ENCODE peak calls at places on chromosomes 3 and 15, in eight cellular contexts. One of them, this sample, is unnamed.

GRCh38 chr3:96449803-96450202 is 364.6 kb upstream of the EPHA6 start:
- DNase-seq in tibial artery: no peak
- DNase-seq in stomach: no peak
- DNase-seq in HCT116: no peak
- DNase-seq in foreskin fibroblast: no peak
- DNase-seq in brain microvascular endothelial cell: no peak
- DNase-seq in neural progenitor cell: peak; percentile 11
- DNase-seq in colonic mucosa: peak; percentile 32
- DNase-seq in this sample: no peak

GRCh38 chr3:127475364-127475763 is 115.2 kb downstream of the TPRA1 start:
- DNase-seq in brain microvascular endothelial cell: no peak
- DNase-seq in HCT116: no peak
- DNase-seq in colonic mucosa: no peak
- DNase-seq in neural progenitor cell: no peak
- DNase-seq in tibial artery: no peak
- DNase-seq in stomach: no peak
- DNase-seq in foreskin fibroblast: no peak
- DNase-seq in this sample: no peak

GRCh38 chr3:177802151-177802900 is 605.0 kb upstream of the TBL1XR1 start:
- DNase-seq in neural progenitor cell: no peak
- DNase-seq in HCT116: no peak
- DNase-seq in foreskin fibroblast: peak; percentile 32
- DNase-seq in tibial artery: no peak
- DNase-seq in colonic mucosa: no peak
- DNase-seq in brain microvascular endothelial cell: no peak
- DNase-seq in stomach: no peak
- DNase-seq in this sample: no peak

GRCh38 chr3:90010341-90010740 is 902.9 kb downstream of the EPHA3 start:
- DNase-seq in foreskin fibroblast: peak; percentile 79
- DNase-seq in tibial artery: no peak
- DNase-seq in HCT116: no peak
- DNase-seq in brain microvascular endothelial cell: peak; percentile 88
- DNase-seq in colonic mucosa: no peak
- DNase-seq in stomach: no peak
- DNase-seq in neural progenitor cell: peak; percentile 26
- DNase-seq in this sample: no peak

GRCh38 chr15:100898661-100899462 is 19.2 kb downstream of the ALDH1A3 start:
- DNase-seq in stomach: no peak
- DNase-seq in HCT116: no peak
- DNase-seq in colonic mucosa: no peak
- DNase-seq in foreskin fibroblast: no peak
- DNase-seq in brain microvascular endothelial cell: no peak
- DNase-seq in neural progenitor cell: no peak
- DNase-seq in tibial artery: no peak
- DNase-seq in this sample: no peak

GRCh38 chr15:74831813-74832495 is 5.5 kb downstream of the CPLX3 start:
- DNase-seq in colonic mucosa: peak; percentile 83
- DNase-seq in HCT116: no peak
- DNase-seq in stomach: peak; percentile 39
- DNase-seq in brain microvascular endothelial cell: no peak
- DNase-seq in foreskin fibroblast: no peak
- DNase-seq in neural progenitor cell: no peak
- DNase-seq in tibial artery: no peak
- DNase-seq in this sample: no peak

GRCh38 chr3:30193625-30194044 is 412.8 kb upstream of the TGFBR2 start:
- DNase-seq in stomach: no peak
- DNase-seq in neural progenitor cell: no peak
- DNase-seq in brain microvascular endothelial cell: no peak
- DNase-seq in HCT116: no peak
- DNase-seq in colonic mucosa: no peak
- DNase-seq in foreskin fibroblast: no peak
- DNase-seq in tibial artery: no peak
- DNase-seq in this sample: peak; percentile 60

GRCh38 chr3:123693584-123693983 is 108.7 kb upstream of the HACD2 start:
- DNase-seq in stomach: no peak
- DNase-seq in brain microvascular endothelial cell: no peak
- DNase-seq in tibial artery: no peak
- DNase-seq in foreskin fibroblast: no peak
- DNase-seq in colonic mucosa: no peak
- DNase-seq in neural progenitor cell: no peak
- DNase-seq in HCT116: no peak
- DNase-seq in this sample: no peak

GRCh38 chr3:130892759-130893239 is 1.1 kb upstream of the ATP2C1 start:
- DNase-seq in neural progenitor cell: peak; percentile 84
- DNase-seq in stomach: peak; percentile 74
- DNase-seq in tibial artery: peak; percentile 73
- DNase-seq in colonic mucosa: peak; percentile 86
- DNase-seq in brain microvascular endothelial cell: peak; percentile 76
- DNase-seq in foreskin fibroblast: peak; percentile 65
- DNase-seq in HCT116: peak; percentile 61
- DNase-seq in this sample: peak; percentile 69

GRCh38 chr3:76436895-76437294 is 603.0 kb upstream of the ROBO2 start:
- DNase-seq in HCT116: no peak
- DNase-seq in foreskin fibroblast: peak; percentile 16
- DNase-seq in tibial artery: no peak
- DNase-seq in colonic mucosa: no peak
- DNase-seq in brain microvascular endothelial cell: no peak
- DNase-seq in neural progenitor cell: no peak
- DNase-seq in stomach: no peak
- DNase-seq in this sample: no peak

GRCh38 chr3:147521646-147522045 is 112.5 kb downstream of the ZIC1 start:
- DNase-seq in stomach: no peak
- DNase-seq in HCT116: no peak
- DNase-seq in colonic mucosa: no peak
- DNase-seq in brain microvascular endothelial cell: peak; percentile 7
- DNase-seq in foreskin fibroblast: peak; percentile 13
- DNase-seq in tibial artery: no peak
- DNase-seq in neural progenitor cell: no peak
- DNase-seq in this sample: no peak

GRCh38 chr3:52685285-52685704 is 418 bp downstream of the PBRM1 start:
- DNase-seq in tibial artery: peak; percentile 68
- DNase-seq in brain microvascular endothelial cell: no peak
- DNase-seq in HCT116: peak; percentile 35
- DNase-seq in colonic mucosa: peak; percentile 84
- DNase-seq in neural progenitor cell: peak; percentile 92
- DNase-seq in foreskin fibroblast: peak; percentile 57
- DNase-seq in stomach: peak; percentile 88
- DNase-seq in this sample: peak; percentile 90

GRCh38 chr3:62817678-62818077 is 57.5 kb downstream of the CADPS start:
- DNase-seq in colonic mucosa: no peak
- DNase-seq in tibial artery: no peak
- DNase-seq in stomach: no peak
- DNase-seq in HCT116: no peak
- DNase-seq in foreskin fibroblast: no peak
- DNase-seq in neural progenitor cell: no peak
- DNase-seq in brain microvascular endothelial cell: no peak
- DNase-seq in this sample: no peak

GRCh38 chr3:147730311-147730710 is 321.1 kb downstream of the ZIC1 start:
- DNase-seq in stomach: no peak
- DNase-seq in brain microvascular endothelial cell: no peak
- DNase-seq in foreskin fibroblast: no peak
- DNase-seq in colonic mucosa: no peak
- DNase-seq in HCT116: no peak
- DNase-seq in neural progenitor cell: peak; percentile 30
- DNase-seq in tibial artery: no peak
- DNase-seq in this sample: no peak

GRCh38 chr3:137687181-137687880 is 76.8 kb upstream of the SOX14 start:
- DNase-seq in tibial artery: no peak
- DNase-seq in HCT116: no peak
- DNase-seq in colonic mucosa: no peak
- DNase-seq in foreskin fibroblast: no peak
- DNase-seq in stomach: no peak
- DNase-seq in neural progenitor cell: no peak
- DNase-seq in brain microvascular endothelial cell: no peak
- DNase-seq in this sample: no peak

GRCh38 chr3:137695351-137695750 is 68.8 kb upstream of the SOX14 start:
- DNase-seq in brain microvascular endothelial cell: no peak
- DNase-seq in foreskin fibroblast: no peak
- DNase-seq in neural progenitor cell: no peak
- DNase-seq in tibial artery: no peak
- DNase-seq in HCT116: no peak
- DNase-seq in stomach: no peak
- DNase-seq in colonic mucosa: no peak
- DNase-seq in this sample: no peak

GRCh38 chr3:137692803-137693431 is 71.2 kb upstream of the SOX14 start:
- DNase-seq in brain microvascular endothelial cell: no peak
- DNase-seq in foreskin fibroblast: no peak
- DNase-seq in tibial artery: no peak
- DNase-seq in HCT116: peak; percentile 13
- DNase-seq in neural progenitor cell: peak; percentile 78
- DNase-seq in stomach: no peak
- DNase-seq in colonic mucosa: peak; percentile 23
- DNase-seq in this sample: peak; percentile 65
- TF ChIP-seq CTCF in brain microvascular endothelial cell: no peak
- TF ChIP-seq CTCF in foreskin fibroblast: no peak
- TF ChIP-seq CTCF in tibial artery: no peak
- TF ChIP-seq CTCF in HCT116: peak; percentile 81
- TF ChIP-seq CTCF in neural progenitor cell: peak; percentile 87
- TF ChIP-seq CTCF in stomach: no peak
- TF ChIP-seq CTCF in colonic mucosa: peak; percentile 15
- TF ChIP-seq CTCF in this sample: peak; percentile 82

DNA sequence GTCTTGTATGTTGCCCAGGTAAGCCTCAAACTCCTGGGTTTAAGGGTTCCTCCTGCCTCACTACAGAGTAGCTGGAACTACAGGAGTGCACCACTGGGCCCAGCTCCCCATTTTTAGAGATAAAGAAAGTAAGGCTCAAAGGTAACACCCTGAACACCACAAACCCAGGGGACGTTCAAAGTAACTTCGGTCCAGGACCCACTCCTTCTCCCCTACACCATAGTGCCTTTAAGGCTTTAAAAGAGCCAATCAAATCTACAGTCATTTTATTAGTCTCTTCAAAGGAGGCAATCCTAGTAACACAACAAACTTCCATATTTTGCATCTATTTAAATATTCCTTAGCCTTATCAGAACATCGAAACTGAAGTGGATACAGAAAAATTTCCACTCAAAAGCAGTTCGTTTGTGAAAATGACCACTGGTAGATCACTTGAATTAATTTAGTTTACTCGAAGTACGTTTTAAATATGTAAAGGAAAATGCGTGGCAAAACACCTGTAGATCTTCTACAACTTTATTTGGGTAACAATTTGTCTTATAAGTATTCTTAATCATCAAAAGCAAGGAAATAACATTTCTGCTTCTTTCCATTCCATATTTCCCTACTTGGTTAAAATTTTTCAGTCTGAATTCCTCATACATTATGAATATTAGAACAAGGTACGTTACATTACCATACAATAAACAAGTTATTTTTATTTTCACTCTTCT is 1.8 kb downstream of the STAG1 start:
- DNase-seq in foreskin fibroblast: no peak
- DNase-seq in neural progenitor cell: no peak
- DNase-seq in stomach: no peak
- DNase-seq in colonic mucosa: no peak
- DNase-seq in tibial artery: no peak
- DNase-seq in brain microvascular endothelial cell: no peak
- DNase-seq in HCT116: no peak
- DNase-seq in this sample: no peak
- H3K4me3 ChIP-seq in foreskin fibroblast: peak overlapping the region; percentile 79
- H3K4me3 ChIP-seq in neural progenitor cell: peak overlapping the region; percentile 77
- H3K4me3 ChIP-seq in stomach: peak overlapping the region; percentile 92
- H3K4me3 ChIP-seq in colonic mucosa: peak overlapping the region; percentile 60
- H3K4me3 ChIP-seq in tibial artery: peak overlapping the region; percentile 77
- H3K4me3 ChIP-seq in brain microvascular endothelial cell: peak overlapping the region; percentile 58
- H3K4me3 ChIP-seq in HCT116: peak overlapping the region; percentile 76
- H3K4me3 ChIP-seq in this sample: peak overlapping the region; percentile 77

DNA sequence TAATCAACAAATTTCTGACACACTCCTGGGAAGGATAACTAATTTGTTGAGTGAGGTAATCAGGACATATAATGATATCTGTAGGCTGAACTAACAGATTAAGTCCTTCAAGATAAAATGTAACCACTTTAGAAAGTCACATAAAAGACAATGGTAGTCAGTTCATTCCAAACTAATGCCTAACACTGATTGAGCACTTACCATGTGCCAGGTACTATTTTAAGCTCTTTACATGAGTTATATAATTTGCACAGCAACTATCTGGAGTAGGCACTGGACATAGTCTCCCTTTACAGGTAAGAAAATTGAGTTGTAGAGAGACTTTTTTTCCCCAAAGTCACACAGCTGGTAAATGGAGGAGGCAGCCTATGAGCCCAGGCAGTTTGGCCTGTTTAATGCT is 211.2 kb upstream of the CFAP20DC start:
- DNase-seq in HCT116: no peak
- DNase-seq in tibial artery: no peak
- DNase-seq in colonic mucosa: no peak
- DNase-seq in brain microvascular endothelial cell: no peak
- DNase-seq in neural progenitor cell: no peak
- DNase-seq in foreskin fibroblast: no peak
- DNase-seq in stomach: no peak
- DNase-seq in this sample: no peak
- TF ChIP-seq CTCF in HCT116: no peak
- TF ChIP-seq CTCF in tibial artery: no peak
- TF ChIP-seq CTCF in colonic mucosa: no peak
- TF ChIP-seq CTCF in brain microvascular endothelial cell: no peak
- TF ChIP-seq CTCF in neural progenitor cell: no peak
- TF ChIP-seq CTCF in foreskin fibroblast: no peak
- TF ChIP-seq CTCF in stomach: no peak
- TF ChIP-seq CTCF in this sample: no peak

GRCh38 chr3:28850186-28850585 is 430.7 kb upstream of the RBMS3 start:
- DNase-seq in foreskin fibroblast: no peak
- DNase-seq in stomach: no peak
- DNase-seq in tibial artery: no peak
- DNase-seq in HCT116: no peak
- DNase-seq in colonic mucosa: no peak
- DNase-seq in brain microvascular endothelial cell: no peak
- DNase-seq in neural progenitor cell: no peak
- DNase-seq in this sample: no peak

GRCh38 chr3:28841436-28841835 is 439.4 kb upstream of the RBMS3 start:
- DNase-seq in colonic mucosa: no peak
- DNase-seq in tibial artery: no peak
- DNase-seq in brain microvascular endothelial cell: no peak
- DNase-seq in stomach: no peak
- DNase-seq in neural progenitor cell: no peak
- DNase-seq in HCT116: no peak
- DNase-seq in foreskin fibroblast: no peak
- DNase-seq in this sample: no peak

GRCh38 chr3:28844688-28845324 is 436.1 kb upstream of the RBMS3 start:
- DNase-seq in stomach: no peak
- DNase-seq in colonic mucosa: no peak
- DNase-seq in foreskin fibroblast: no peak
- DNase-seq in brain microvascular endothelial cell: no peak
- DNase-seq in HCT116: no peak
- DNase-seq in tibial artery: no peak
- DNase-seq in neural progenitor cell: peak; percentile 20
- DNase-seq in this sample: no peak

DNA sequence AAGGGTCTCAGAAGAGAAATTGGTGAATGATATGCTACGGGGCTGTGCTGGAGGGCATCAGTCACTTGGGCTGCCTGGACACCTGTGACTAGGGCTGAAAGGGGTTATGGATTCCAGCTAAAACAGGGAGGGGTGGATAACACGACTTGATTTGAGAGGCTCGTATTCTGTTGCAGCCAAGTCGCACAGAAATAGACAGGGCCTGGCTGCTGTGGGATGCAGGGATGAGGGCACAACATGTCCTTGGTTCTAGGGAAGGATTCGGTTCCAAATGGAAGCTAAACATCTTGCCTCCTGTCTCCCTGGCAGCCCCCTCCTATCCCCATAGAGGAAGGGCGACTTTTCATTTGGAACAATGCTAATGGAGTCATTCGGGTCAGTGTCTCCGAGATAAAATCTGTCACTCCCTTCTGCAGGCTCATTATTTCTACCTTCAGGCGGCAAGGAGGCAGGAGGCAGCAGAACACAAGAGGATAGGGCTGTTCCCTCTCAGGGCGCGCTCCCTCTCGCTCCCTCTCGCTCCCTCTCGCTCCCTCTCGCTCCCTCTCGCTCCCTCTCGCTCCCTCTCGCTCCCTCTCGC is 433.8 kb upstream of the RBMS3 start:
- DNase-seq in colonic mucosa: no peak
- DNase-seq in stomach: no peak
- DNase-seq in neural progenitor cell: no peak
- DNase-seq in HCT116: no peak
- DNase-seq in foreskin fibroblast: no peak
- DNase-seq in tibial artery: no peak
- DNase-seq in brain microvascular endothelial cell: no peak
- DNase-seq in this sample: no peak
- H3K4me3 ChIP-seq in colonic mucosa: no peak overlapping the region
- H3K4me3 ChIP-seq in stomach: no peak overlapping the region
- H3K4me3 ChIP-seq in neural progenitor cell: no peak overlapping the region
- H3K4me3 ChIP-seq in HCT116: no peak overlapping the region
- H3K4me3 ChIP-seq in foreskin fibroblast: no peak overlapping the region
- H3K4me3 ChIP-seq in tibial artery: no peak overlapping the region
- H3K4me3 ChIP-seq in brain microvascular endothelial cell: no peak overlapping the region
- H3K4me3 ChIP-seq in this sample: no peak overlapping the region